ENCODE peak calls at places on chromosomes 3 and 15, in nine cellular contexts. I is NCI-H1417, L is KG1, M is foreskin fibroblast, U is SK-MEL-5, R is AG08395, V is D721Med, O is mesenchymal stem cell, Y is RWPE1. B is an unnamed sample.

GRCh38 chr3:39474126-39474515 is 6.6 kb downstream of the MOBP start:
- DNase-seq in L (no peak), U (no peak), R (no peak), V (no peak), Y (no peak), M (no peak), I (no peak), O (no peak), B (no peak)

GRCh38 chr15:80970658-80971057 is 19.0 kb downstream of the MESD start:
- DNase-seq in I (no peak), Y (no peak), M (no peak), R (no peak), L (no peak), U (no peak), V (no peak), O (no peak), B (no peak)

GRCh38 chr3:9347887-9348286 is 15.0 kb upstream of the THUMPD3 start:
- DNase-seq in U (no peak), V (no peak), L (no peak), I (no peak), Y (no peak), M (peak; percentile 79), O (no peak), R (peak; percentile 83), B (no peak)

GRCh38 chr15:90266061-90266431 is 574 bp downstream of the NGRN start:
- DNase-seq in Y (peak; percentile 44), R (peak; percentile 15), O (no peak), M (peak; percentile 5), I (peak; percentile 94), L (no peak), U (peak; percentile 60), V (no peak), B (peak; percentile 34)

GRCh38 chr15:65952425-65953053 is 83.2 kb downstream of the RAB11A start:
- DNase-seq in V (no peak), I (no peak), U (peak; percentile 48), Y (peak; percentile 55), R (peak; percentile 61), O (peak; percentile 69), L (no peak), M (peak; percentile 21), B (no peak)

GRCh38 chr3:196517919-196518318 is 2.8 kb upstream of the SMCO1 start:
- DNase-seq in M (no peak), R (no peak), O (no peak), V (no peak), I (peak; percentile 48), U (no peak), Y (no peak), L (no peak), B (no peak)

GRCh38 chr15:65041787-65042186 is 3.4 kb upstream of the SLC51B start:
- DNase-seq in I (no peak), O (no peak), M (no peak), L (no peak), V (no peak), Y (no peak), R (no peak), U (no peak), B (no peak)

GRCh38 chr15:27783668-27784067 is 315.4 kb downstream of the OCA2 start:
- DNase-seq in Y (no peak), O (no peak), I (no peak), M (no peak), R (no peak), L (no peak), U (no peak), V (no peak), B (no peak)

GRCh38 chr15:65532738-65533051 is 2.4 kb downstream of the HACD3 start:
- DNase-seq in I (peak; percentile 42), U (peak; percentile 16), O (peak; percentile 85), Y (peak; percentile 57), M (peak; percentile 56), L (no peak), R (no peak), V (no peak), B (no peak)

GRCh38 chr15:76309561-76310330 is 1.5 kb downstream of the ETFA start:
- DNase-seq in Y (no peak), U (no peak), L (no peak), M (no peak), O (peak; percentile 29), V (no peak), I (no peak), R (peak; percentile 14), B (no peak)

GRCh38 chr3:177333535-177334495 is 136.5 kb upstream of the TBL1XR1 start:
- DNase-seq in M (no peak), L (no peak), U (no peak), O (peak; percentile 35), Y (no peak), I (peak; percentile 58), V (no peak), R (no peak), B (peak; percentile 90)

GRCh38 chr3:99767341-99767740 is 50.3 kb upstream of the CMSS1 start:
- DNase-seq in V (no peak), I (no peak), U (no peak), O (no peak), M (no peak), R (no peak), L (no peak), Y (no peak), B (no peak)

GRCh38 chr15:78930577-78931388 is 14.1 kb downstream of the CTSH start:
- DNase-seq in L (no peak), I (no peak), M (peak; percentile 75), V (no peak), O (peak; percentile 32), U (no peak), R (peak; percentile 95), Y (peak; percentile 98), B (no peak)

GRCh38 chr15:70324001-70324974 is 226.6 kb upstream of the TLE3 start:
- DNase-seq in U (no peak), M (peak; percentile 71), L (no peak), R (peak; percentile 68), Y (peak; percentile 86), V (no peak), O (no peak), I (peak; percentile 72), B (no peak)

GRCh38 chr3:173465112-173465511 is 67.6 kb downstream of the NLGN1 start:
- DNase-seq in Y (peak; percentile 3), I (no peak), V (no peak), O (peak; percentile 57), R (peak; percentile 49), U (no peak), L (no peak), M (peak; percentile 8), B (no peak)

GRCh38 chr3:150469931-150470740 is 62.0 kb downstream of the TSC22D2 start:
- DNase-seq in I (peak; percentile 39), L (no peak), M (peak; percentile 56), O (peak; percentile 65), R (no peak), U (no peak), Y (no peak), V (no peak), B (no peak)

GRCh38 chr15:97598353-97598798 is 362.1 kb upstream of the ARRDC4 start:
- DNase-seq in U (no peak), O (no peak), M (no peak), V (no peak), I (peak; percentile 66), L (no peak), R (no peak), Y (no peak), B (no peak)

GRCh38 chr15:34693053-34693744 is 61.6 kb downstream of the GJD2 start:
- DNase-seq in Y (no peak), V (no peak), U (no peak), O (no peak), I (no peak), R (no peak), L (no peak), M (peak; percentile 22), B (no peak)

GRCh38 chr3:156359337-156359736 is 195.6 kb downstream of the SSR3 start:
- DNase-seq in R (no peak), L (no peak), V (no peak), I (no peak), M (no peak), O (no peak), Y (no peak), U (no peak), B (no peak)

GRCh38 chr15:67884514-67885225 is 44.8 kb upstream of the RNU6-1 start:
- DNase-seq in Y (peak; percentile 89), V (peak; percentile 50), R (peak; percentile 69), M (peak; percentile 48), O (peak; percentile 78), I (peak; percentile 85), L (peak; percentile 35), U (peak; percentile 65), B (peak; percentile 20)

GRCh38 chr3:41477399-41478014 is 278.2 kb downstream of the CTNNB1 start:
- DNase-seq in I (no peak), O (no peak), U (no peak), L (no peak), Y (no peak), R (no peak), V (no peak), M (no peak), B (no peak)

GRCh38 chr3:23810342-23811116 is 4.8 kb downstream of the UBE2E1 start:
- DNase-seq in O (peak; percentile 48), V (peak; percentile 33), R (peak; percentile 51), M (no peak), U (no peak), I (peak; percentile 78), Y (no peak), L (no peak), B (no peak)

GRCh38 chr15:29695486-29696167 is 126.6 kb downstream of the TJP1 start:
- DNase-seq in U (peak; percentile 58), R (no peak), V (no peak), L (no peak), M (no peak), I (peak; percentile 23), O (no peak), Y (no peak), B (no peak)

GRCh38 chr3:53161345-53161819 is 373 bp downstream of the PRKCD start:
- DNase-seq in Y (peak; percentile 20), R (peak; percentile 29), O (peak; percentile 27), M (no peak), L (no peak), I (peak; percentile 31), U (no peak), V (no peak), B (no peak)

GRCh38 chr3:89851974-89852621 is 744.7 kb downstream of the EPHA3 start:
- DNase-seq in O (peak; percentile 60), Y (peak; percentile 47), V (peak; percentile 15), M (no peak), L (no peak), R (no peak), I (no peak), U (peak; percentile 85), B (no peak)

GRCh38 chr3:127787071-127787490 is 35.2 kb downstream of the MGLL start:
- DNase-seq in O (no peak), V (no peak), M (no peak), I (no peak), L (no peak), R (peak; percentile 51), Y (no peak), U (no peak), B (no peak)

GRCh38 chr3:172397716-172398405 is 50.4 kb downstream of the GHSR start:
- DNase-seq in U (no peak), M (peak; percentile 52), L (no peak), O (peak; percentile 87), V (no peak), Y (peak; percentile 7), R (peak; percentile 17), I (peak; percentile 26), B (no peak)

GRCh38 chr15:96462768-96463167 is 132.3 kb downstream of the NR2F2 start:
- DNase-seq in I (no peak), O (no peak), V (no peak), L (no peak), M (no peak), Y (no peak), R (no peak), U (peak; percentile 22), B (no peak)

GRCh38 chr3:49841126-49841525 is 15.2 kb downstream of the TRAIP start:
- DNase-seq in O (peak; percentile 25), I (peak; percentile 25), U (peak; percentile 54), Y (no peak), L (no peak), M (no peak), V (no peak), R (no peak), B (peak; percentile 29)

GRCh38 chr3:56921573-56922571 is 120.1 kb upstream of the ARHGEF3 start:
- DNase-seq in Y (no peak), L (no peak), M (no peak), I (no peak), R (no peak), V (no peak), U (no peak), O (peak; percentile 79), B (peak; percentile 36)

B was measured in AML-193.